ENCODE peak calls at places on chromosome 20, in nine cellular contexts. Q is MM.1S; S is retina; K is glomerular endothelial cell; E is GM06990; N is C1 segment of cervical spinal cord; F is memory B cell; Y is naive B cell; M is effector CD8-positive, alpha-beta T cell. R is an unnamed sample.

GRCh38 chr20:41316602-41317535 is 662 bp downstream of the ZHX3 start:
- DNase-seq in Q (peak), S (peak), K (no peak), E (peak), N (peak), F (peak), Y (peak), M (peak), R (peak)

GRCh38 chr20:4866429-4866828 is 134.9 kb downstream of the SLC23A2 start:
- DNase-seq in Q (no peak), S (no peak), K (no peak), E (no peak), N (no peak), F (no peak), Y (no peak), M (no peak), R (no peak)

GRCh38 chr20:63653041-63653973 is at the start of gene STMN3:
- DNase-seq in Q (peak), S (peak), K (no peak), E (peak), N (peak), F (peak), Y (peak), M (peak), R (peak)

GRCh38 chr20:58913079-58913478 is 60.6 kb downstream of the GNAS start:
- DNase-seq in Q (no peak), S (no peak), K (no peak), E (no peak), N (no peak), F (no peak), Y (no peak), M (no peak), R (no peak)

GRCh38 chr20:4444404-4444803 is 277.3 kb upstream of the PRND start:
- DNase-seq in Q (no peak), S (no peak), K (no peak), E (no peak), N (no peak), F (no peak), Y (no peak), M (no peak), R (no peak)

GRCh38 chr20:58852559-58853271 is at the start of gene GNAS:
- DNase-seq in Q (no peak), S (peak), K (no peak), E (peak), N (no peak), F (peak), Y (no peak), M (peak), R (peak)

GRCh38 chr20:45181639-45182038 is 6.9 kb downstream of the PI3 start:
- DNase-seq in Q (no peak), S (no peak), K (no peak), E (no peak), N (no peak), F (no peak), Y (no peak), M (no peak), R (no peak)

GRCh38 chr20:37994512-37994911 is 38.7 kb downstream of the TTI1 start:
- DNase-seq in Q (no peak), S (no peak), K (no peak), E (no peak), N (no peak), F (no peak), Y (no peak), M (no peak), R (no peak)

GRCh38 chr20:45283529-45284065 is 23.0 kb upstream of the RBPJL start:
- DNase-seq in Q (no peak), S (no peak), K (no peak), E (no peak), N (no peak), F (no peak), Y (no peak), M (no peak), R (no peak)